ENCODE peak calls at places on chromosomes 4 and X, in four cellular contexts. One of them, this sample, is unnamed.

GRCh38 chr4:126859872-126860271 is 772.9 kb upstream of the INTU start:
- DNase-seq in astrocyte: no peak
- DNase-seq in activated CD4-positive, alpha-beta T cell treated with anti-CD3 and anti-CD28 coated beads, Interleukin-2, amount 50 U/mL, for 48 hours: no peak
- DNase-seq in GM12878: no peak
- DNase-seq in this sample: no peak

GRCh38 chrX:122625239-122625638 is 558.8 kb upstream of the GRIA3 start:
- DNase-seq in astrocyte: peak; percentile 62
- DNase-seq in activated CD4-positive, alpha-beta T cell treated with anti-CD3 and anti-CD28 coated beads, Interleukin-2, amount 50 U/mL, for 48 hours: no peak
- DNase-seq in GM12878: no peak
- DNase-seq in this sample: no peak

GRCh38 chrX:119389854-119390501 is 9.2 kb upstream of the SLC25A43 start:
- DNase-seq in astrocyte: no peak
- DNase-seq in activated CD4-positive, alpha-beta T cell treated with anti-CD3 and anti-CD28 coated beads, Interleukin-2, amount 50 U/mL, for 48 hours: no peak
- DNase-seq in GM12878: no peak
- DNase-seq in this sample: no peak

GRCh38 chrX:40996886-40997530 is 88.2 kb upstream of the USP9X start:
- DNase-seq in astrocyte: peak; percentile 82
- DNase-seq in activated CD4-positive, alpha-beta T cell treated with anti-CD3 and anti-CD28 coated beads, Interleukin-2, amount 50 U/mL, for 48 hours: no peak
- DNase-seq in GM12878: no peak
- DNase-seq in this sample: no peak

GRCh38 chr4:54093609-54094240 is 6.2 kb upstream of the GSX2 start:
- DNase-seq in astrocyte: no peak
- DNase-seq in activated CD4-positive, alpha-beta T cell treated with anti-CD3 and anti-CD28 coated beads, Interleukin-2, amount 50 U/mL, for 48 hours: no peak
- DNase-seq in GM12878: no peak
- DNase-seq in this sample: no peak

GRCh38 chrX:11113731-11114130 is 2.6 kb downstream of the HCCS start:
- DNase-seq in astrocyte: no peak
- DNase-seq in activated CD4-positive, alpha-beta T cell treated with anti-CD3 and anti-CD28 coated beads, Interleukin-2, amount 50 U/mL, for 48 hours: no peak
- DNase-seq in GM12878: no peak
- DNase-seq in this sample: no peak

GRCh38 chr4:168273838-168274237 is 44.7 kb downstream of the DDX60 start:
- DNase-seq in astrocyte: no peak
- DNase-seq in activated CD4-positive, alpha-beta T cell treated with anti-CD3 and anti-CD28 coated beads, Interleukin-2, amount 50 U/mL, for 48 hours: no peak
- DNase-seq in GM12878: no peak
- DNase-seq in this sample: no peak

GRCh38 chrX:107935200-107935599 is 47.0 kb downstream of the TEX13B start:
- DNase-seq in astrocyte: peak; percentile 42
- DNase-seq in activated CD4-positive, alpha-beta T cell treated with anti-CD3 and anti-CD28 coated beads, Interleukin-2, amount 50 U/mL, for 48 hours: no peak
- DNase-seq in GM12878: no peak
- DNase-seq in this sample: no peak

GRCh38 chr4:169271692-169272007 is 894 bp upstream of the SH3RF1 start:
- DNase-seq in astrocyte: no peak
- DNase-seq in activated CD4-positive, alpha-beta T cell treated with anti-CD3 and anti-CD28 coated beads, Interleukin-2, amount 50 U/mL, for 48 hours: no peak
- DNase-seq in GM12878: no peak
- DNase-seq in this sample: no peak

GRCh38 chr4:573122-573892 is 2.8 kb downstream of the TMEM271 start:
- DNase-seq in astrocyte: no peak
- DNase-seq in activated CD4-positive, alpha-beta T cell treated with anti-CD3 and anti-CD28 coated beads, Interleukin-2, amount 50 U/mL, for 48 hours: no peak
- DNase-seq in GM12878: no peak
- DNase-seq in this sample: no peak

GRCh38 chr4:40486534-40486933 is 143.1 kb downstream of the RBM47 start:
- DNase-seq in astrocyte: peak; percentile 17
- DNase-seq in activated CD4-positive, alpha-beta T cell treated with anti-CD3 and anti-CD28 coated beads, Interleukin-2, amount 50 U/mL, for 48 hours: no peak
- DNase-seq in GM12878: no peak
- DNase-seq in this sample: no peak

GRCh38 chrX:18354369-18355329 is at the start of gene SCML2:
- DNase-seq in astrocyte: peak; percentile 12
- DNase-seq in activated CD4-positive, alpha-beta T cell treated with anti-CD3 and anti-CD28 coated beads, Interleukin-2, amount 50 U/mL, for 48 hours: peak; percentile 33
- DNase-seq in GM12878: no peak
- DNase-seq in this sample: peak; percentile 45

GRCh38 chrX:113975441-113975840 is 608.4 kb upstream of the HTR2C start:
- DNase-seq in astrocyte: no peak
- DNase-seq in activated CD4-positive, alpha-beta T cell treated with anti-CD3 and anti-CD28 coated beads, Interleukin-2, amount 50 U/mL, for 48 hours: no peak
- DNase-seq in GM12878: no peak
- DNase-seq in this sample: no peak

GRCh38 chr4:86670739-86671138 is 76.6 kb downstream of the PTPN13 start:
- DNase-seq in astrocyte: peak; percentile 77
- DNase-seq in activated CD4-positive, alpha-beta T cell treated with anti-CD3 and anti-CD28 coated beads, Interleukin-2, amount 50 U/mL, for 48 hours: no peak
- DNase-seq in GM12878: no peak
- DNase-seq in this sample: no peak

GRCh38 chr4:74772106-74772505 is 22.2 kb downstream of the BTC start:
- DNase-seq in astrocyte: no peak
- DNase-seq in activated CD4-positive, alpha-beta T cell treated with anti-CD3 and anti-CD28 coated beads, Interleukin-2, amount 50 U/mL, for 48 hours: no peak
- DNase-seq in GM12878: no peak
- DNase-seq in this sample: no peak

GRCh38 chrX:154401045-154401799 is 3.0 kb downstream of the RPL10 start:
- DNase-seq in astrocyte: peak; percentile 20
- DNase-seq in activated CD4-positive, alpha-beta T cell treated with anti-CD3 and anti-CD28 coated beads, Interleukin-2, amount 50 U/mL, for 48 hours: peak; percentile 40
- DNase-seq in GM12878: no peak
- DNase-seq in this sample: no peak

GRCh38 chr4:76449824-76450223 is 14.8 kb downstream of the SHROOM3 start:
- DNase-seq in astrocyte: peak; percentile 42
- DNase-seq in activated CD4-positive, alpha-beta T cell treated with anti-CD3 and anti-CD28 coated beads, Interleukin-2, amount 50 U/mL, for 48 hours: no peak
- DNase-seq in GM12878: no peak
- DNase-seq in this sample: no peak

GRCh38 chr4:187480146-187481145 is 515.1 kb upstream of the ZFP42 start:
- DNase-seq in astrocyte: peak; percentile 29
- DNase-seq in activated CD4-positive, alpha-beta T cell treated with anti-CD3 and anti-CD28 coated beads, Interleukin-2, amount 50 U/mL, for 48 hours: no peak
- DNase-seq in GM12878: no peak
- DNase-seq in this sample: no peak

GRCh38 chrX:128019218-128019617 is 33.0 kb downstream of the ACTRT1 start:
- DNase-seq in astrocyte: no peak
- DNase-seq in activated CD4-positive, alpha-beta T cell treated with anti-CD3 and anti-CD28 coated beads, Interleukin-2, amount 50 U/mL, for 48 hours: no peak
- DNase-seq in GM12878: no peak
- DNase-seq in this sample: no peak

GRCh38 chr4:128917781-128918180 is 108.3 kb downstream of the JADE1 start:
- DNase-seq in astrocyte: no peak
- DNase-seq in activated CD4-positive, alpha-beta T cell treated with anti-CD3 and anti-CD28 coated beads, Interleukin-2, amount 50 U/mL, for 48 hours: no peak
- DNase-seq in GM12878: peak; percentile 68
- DNase-seq in this sample: no peak

GRCh38 chrX:120603707-120604358 is at the start of gene MCTS1:
- DNase-seq in astrocyte: peak; percentile 97
- DNase-seq in activated CD4-positive, alpha-beta T cell treated with anti-CD3 and anti-CD28 coated beads, Interleukin-2, amount 50 U/mL, for 48 hours: peak; percentile 68
- DNase-seq in GM12878: peak; percentile 78
- DNase-seq in this sample: peak; percentile 52

GRCh38 chr4:147753047-147753446 is 21.2 kb downstream of the ARHGAP10 start:
- DNase-seq in astrocyte: peak; percentile 48
- DNase-seq in activated CD4-positive, alpha-beta T cell treated with anti-CD3 and anti-CD28 coated beads, Interleukin-2, amount 50 U/mL, for 48 hours: no peak
- DNase-seq in GM12878: no peak
- DNase-seq in this sample: no peak